ENCODE peak calls at places on chromosomes 1 and 21, in nine cellular contexts. P is naive thymus-derived CD4-positive, alpha-beta T cell; N is uterus; Q is NT2/D1; D is transverse colon; W is tibial nerve; J is fibroblast of lung; G is psoas muscle; O is kidney. L is an unnamed sample. For H3K36me3 and H3K4me1, the result is how much of the 10 kb centered on the place peaks cover.

GRCh38 chr1:107900083-107900945 is 64.7 kb downstream of the VAV3 start:
- DNase-seq in Q (no peak), W (no peak), D (no peak), P (no peak), G (no peak), N (no peak), O (no peak), J (peak), L (peak)

GRCh38 chr1:82273816-82274215 is 473.1 kb downstream of the ADGRL2 start:
- DNase-seq in W (no peak), N (no peak), J (peak), Q (no peak), P (no peak), O (no peak), G (no peak), D (no peak), L (peak)

GRCh38 chr21:34730756-34731445 is 62.1 kb downstream of the CLIC6 start:
- DNase-seq in G (no peak), W (no peak), Q (no peak), J (no peak), D (no peak), P (no peak), N (no peak), O (no peak), L (no peak)

GRCh38 chr1:31239653-31240241 is at the start of gene NKAIN1:
- DNase-seq in W (no peak), N (no peak), G (peak), J (peak), P (no peak), Q (peak), O (peak), D (no peak), L (peak)

GRCh38 chr1:214331827-214332423 is 51.0 kb downstream of the SMYD2 start:
- DNase-seq in N (no peak), Q (no peak), D (peak), P (peak), W (no peak), O (no peak), J (peak), G (no peak), L (peak)

GRCh38 chr1:87117761-87118160 is 203.3 kb downstream of the HS2ST1 start:
- DNase-seq in J (peak), N (no peak), W (no peak), G (no peak), P (no peak), Q (no peak), D (no peak), O (no peak), L (no peak)

GRCh38 chr1:244272471-244273261 is 179.0 kb downstream of the ADSS2 start:
- DNase-seq in O (no peak), Q (peak), P (peak), D (peak), G (peak), W (peak), J (peak), N (peak), L (peak)

GRCh38 chr1:202952818-202953217 is 5.3 kb downstream of the ADIPOR1 start:
- DNase-seq in O (no peak), J (peak), P (no peak), Q (no peak), N (no peak), W (peak), G (no peak), D (peak), L (no peak)

GRCh38 chr1:178283409-178283808 is 189.5 kb downstream of the RASAL2 start:
- DNase-seq in P (no peak), W (no peak), G (no peak), J (peak), O (no peak), N (no peak), D (no peak), Q (peak), L (no peak)

GRCh38 chr1:223840254-223840653 is 5.5 kb downstream of the TP53BP2 start:
- DNase-seq in Q (no peak), O (no peak), G (no peak), N (no peak), W (no peak), J (no peak), P (no peak), D (no peak), L (no peak)

GRCh38 chr1:55531644-55532043 is 316.5 kb upstream of the USP24 start:
- DNase-seq in J (no peak), P (no peak), Q (no peak), W (no peak), G (no peak), N (no peak), O (no peak), D (no peak), L (no peak)
- H3K36me3 ChIP-seq in J (under half), P (under half), Q (under half), W (under half), G (under half), N (under half), O (under half), D (under half), L (under half)

GRCh38 chr1:3609769-3610157 is 1.5 kb downstream of the MEGF6 start:
- DNase-seq in G (no peak), D (no peak), J (no peak), N (no peak), O (no peak), W (no peak), Q (no peak), P (no peak), L (no peak)

GRCh38 chr1:3608154-3608553 is 3.2 kb downstream of the MEGF6 start:
- DNase-seq in D (no peak), N (no peak), O (no peak), P (no peak), W (no peak), Q (no peak), J (no peak), G (no peak), L (no peak)

GRCh38 chr1:3609016-3609768 is 2.1 kb downstream of the MEGF6 start:
- DNase-seq in W (no peak), J (no peak), G (no peak), D (no peak), Q (no peak), N (no peak), O (no peak), P (no peak), L (no peak)

GRCh38 chr1:3606779-3607702 is 4.3 kb downstream of the MEGF6 start:
- DNase-seq in O (no peak), Q (no peak), P (no peak), J (no peak), N (no peak), W (no peak), G (no peak), D (no peak), L (no peak)

DNA sequence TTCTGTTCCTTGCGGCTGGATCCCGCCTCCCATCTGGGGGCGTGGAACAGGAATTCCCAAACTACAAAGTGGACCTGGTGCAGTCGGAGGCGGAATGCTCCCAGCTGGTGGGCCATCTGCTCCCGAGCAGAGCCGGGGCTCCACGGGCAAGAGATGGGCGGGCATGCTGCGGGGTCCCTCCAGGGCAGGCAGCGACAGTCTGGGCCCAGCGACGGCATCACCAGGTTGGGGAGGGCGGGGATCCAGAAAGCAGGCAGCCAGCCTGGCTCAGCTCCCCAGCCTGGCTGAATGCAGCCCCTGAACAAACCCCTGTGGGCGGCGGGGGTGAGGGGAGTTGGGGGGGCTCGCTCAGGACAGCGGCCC is 3.6 kb downstream of the MEGF6 start:
- DNase-seq in W (no peak), O (no peak), P (no peak), D (no peak), G (no peak), N (no peak), J (no peak), Q (no peak), L (no peak)
- H3K4me1 ChIP-seq in W (under half), O (under half), P (under half), D (under half), G (under half), N (under half), J (under half), Q (under half), L (under half)

GRCh38 chr1:22524481-22524880 is 38.8 kb upstream of the EPHA8 start:
- DNase-seq in W (no peak), N (no peak), P (no peak), Q (no peak), J (no peak), D (no peak), O (no peak), G (no peak), L (no peak)
- H3K36me3 ChIP-seq in W (under half), N (under half), P (under half), Q (half or more), J (under half), D (under half), O (half or more), G (under half), L (under half)

DNA sequence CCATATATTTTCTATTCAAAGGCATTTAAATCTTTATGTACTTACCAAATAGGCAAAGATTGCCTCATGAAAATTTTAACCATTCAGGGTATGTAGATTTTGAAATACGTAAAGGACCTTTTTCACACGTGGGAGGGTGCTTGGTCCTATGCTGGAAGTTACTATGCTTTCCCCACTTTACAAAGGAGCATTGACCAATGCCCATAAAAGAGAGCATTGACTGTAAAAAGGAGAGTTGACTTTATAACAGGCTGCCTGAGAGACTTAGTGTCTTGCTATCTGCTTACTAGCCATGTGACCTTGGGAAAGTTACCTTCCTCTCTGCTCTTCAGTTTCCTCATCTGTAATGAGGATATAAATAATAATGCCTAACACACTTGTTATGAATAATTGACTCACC is 346.5 kb downstream of the USH2A start:
- DNase-seq in J (no peak), O (no peak), N (no peak), Q (no peak), P (no peak), W (no peak), D (no peak), G (no peak), L (no peak)
- H3K4me1 ChIP-seq in J (under half), O (under half), N (under half), Q (under half), P (under half), W (under half), D (under half), G (under half), L (under half)

DNA sequence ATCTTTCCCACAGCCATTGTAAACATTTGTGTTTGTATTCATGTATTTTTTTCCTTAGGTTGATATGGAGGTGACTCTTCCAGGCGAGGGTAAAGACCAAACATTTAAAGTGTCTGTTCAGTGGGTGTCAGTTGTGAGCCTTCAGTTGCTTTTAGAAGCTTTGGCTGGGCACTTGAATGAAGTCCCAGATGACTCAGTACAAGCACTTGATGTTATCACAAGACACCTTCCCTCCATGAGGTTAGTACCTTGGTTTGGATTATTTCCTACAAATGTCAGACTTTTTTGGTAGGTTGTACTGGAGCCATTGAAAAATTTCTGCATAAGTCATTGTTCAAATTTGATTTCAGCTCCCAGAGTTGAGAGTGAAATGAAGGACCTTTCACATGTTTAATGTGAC is 17.4 kb downstream of the AGO4 start:
- DNase-seq in Q (no peak), G (no peak), J (no peak), D (no peak), P (no peak), W (no peak), O (no peak), N (no peak), L (no peak)
- H3K36me3 ChIP-seq in Q (under half), G (under half), J (under half), D (under half), P (under half), W (under half), O (under half), N (under half), L (under half)

GRCh38 chr1:205484985-205485967 is 19.2 kb upstream of the CDK18 start:
- DNase-seq in O (peak), J (peak), G (peak), W (no peak), Q (peak), N (peak), D (peak), P (peak), L (peak)

GRCh38 chr1:205488074-205488723 is 16.3 kb upstream of the CDK18 start:
- DNase-seq in J (peak), Q (peak), O (no peak), N (peak), P (no peak), G (no peak), D (peak), W (no peak), L (peak)

GRCh38 chr1:205483372-205483771 is 21.1 kb upstream of the CDK18 start:
- DNase-seq in G (no peak), W (no peak), P (no peak), Q (no peak), D (no peak), O (no peak), N (no peak), J (no peak), L (no peak)

GRCh38 chr1:205481629-205482071 is 22.8 kb upstream of the CDK18 start:
- DNase-seq in W (no peak), O (no peak), D (no peak), J (no peak), Q (no peak), G (no peak), P (no peak), N (no peak), L (no peak)

DNA sequence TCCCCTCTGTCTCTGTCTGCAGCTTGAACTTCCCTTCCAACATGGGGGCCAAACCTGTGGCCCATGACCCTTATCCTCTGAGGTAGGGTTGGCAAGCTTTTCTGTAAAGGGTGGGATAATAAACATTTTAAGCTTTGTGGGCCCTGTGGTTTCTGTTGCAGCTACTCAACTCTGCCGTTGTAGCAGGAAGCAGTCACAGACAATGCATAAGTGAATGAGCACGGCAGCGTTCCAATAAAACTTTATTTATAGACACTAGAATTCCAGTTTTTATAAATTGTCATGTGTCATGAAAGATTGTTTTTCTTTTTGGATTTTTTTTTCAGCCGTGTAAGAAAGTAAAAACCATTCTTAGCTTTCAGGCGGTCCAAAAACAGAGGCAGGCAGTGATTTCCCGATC is 18.2 kb upstream of the CDK18 start:
- DNase-seq in Q (no peak), P (no peak), D (no peak), J (no peak), N (no peak), W (no peak), O (no peak), G (no peak), L (no peak)
- H3K4me1 ChIP-seq in Q (under half), P (under half), D (under half), J (under half), N (under half), W (under half), O (under half), G (under half), L (under half)

GRCh38 chr1:43410571-43410970 is 20.9 kb downstream of the SZT2 start:
- DNase-seq in N (no peak), W (no peak), D (no peak), O (no peak), Q (no peak), G (no peak), P (no peak), J (no peak), L (no peak)

GRCh38 chr1:43405219-43405875 is 15.6 kb downstream of the SZT2 start:
- DNase-seq in N (no peak), D (no peak), G (no peak), O (no peak), P (no peak), Q (no peak), J (no peak), W (no peak), L (no peak)

GRCh38 chr1:43404353-43404752 is 14.7 kb downstream of the SZT2 start:
- DNase-seq in O (no peak), Q (no peak), P (no peak), W (no peak), D (no peak), G (no peak), J (no peak), N (no peak), L (no peak)

GRCh38 chr1:43402055-43402865 is 12.6 kb downstream of the SZT2 start:
- DNase-seq in W (no peak), Q (no peak), P (no peak), D (no peak), N (no peak), J (no peak), G (no peak), O (no peak), L (no peak)

DNA sequence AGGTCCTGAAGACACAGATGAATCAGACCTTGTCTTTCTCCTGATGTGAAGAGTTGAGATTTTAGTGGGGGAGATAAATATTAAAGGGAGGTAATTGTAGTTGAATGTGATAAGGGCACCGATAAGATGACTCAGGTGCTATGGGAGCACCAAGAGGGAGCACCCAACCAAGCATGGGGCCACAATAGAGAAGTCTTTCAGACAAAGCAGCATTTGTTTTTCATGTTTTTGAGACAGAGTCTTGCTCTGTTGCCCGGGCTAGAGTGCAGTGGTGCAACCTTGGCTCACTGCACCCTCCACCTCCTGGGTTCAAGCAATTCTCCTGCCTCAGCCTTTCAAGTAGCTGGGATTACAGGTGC is 16.2 kb downstream of the SZT2 start:
- DNase-seq in P (no peak), D (no peak), G (no peak), J (no peak), W (no peak), O (no peak), N (no peak), Q (no peak), L (no peak)
- H3K36me3 ChIP-seq in P (under half), D (under half), G (under half), J (under half), W (under half), O (half or more), N (under half), Q (half or more), L (under half)

DNA sequence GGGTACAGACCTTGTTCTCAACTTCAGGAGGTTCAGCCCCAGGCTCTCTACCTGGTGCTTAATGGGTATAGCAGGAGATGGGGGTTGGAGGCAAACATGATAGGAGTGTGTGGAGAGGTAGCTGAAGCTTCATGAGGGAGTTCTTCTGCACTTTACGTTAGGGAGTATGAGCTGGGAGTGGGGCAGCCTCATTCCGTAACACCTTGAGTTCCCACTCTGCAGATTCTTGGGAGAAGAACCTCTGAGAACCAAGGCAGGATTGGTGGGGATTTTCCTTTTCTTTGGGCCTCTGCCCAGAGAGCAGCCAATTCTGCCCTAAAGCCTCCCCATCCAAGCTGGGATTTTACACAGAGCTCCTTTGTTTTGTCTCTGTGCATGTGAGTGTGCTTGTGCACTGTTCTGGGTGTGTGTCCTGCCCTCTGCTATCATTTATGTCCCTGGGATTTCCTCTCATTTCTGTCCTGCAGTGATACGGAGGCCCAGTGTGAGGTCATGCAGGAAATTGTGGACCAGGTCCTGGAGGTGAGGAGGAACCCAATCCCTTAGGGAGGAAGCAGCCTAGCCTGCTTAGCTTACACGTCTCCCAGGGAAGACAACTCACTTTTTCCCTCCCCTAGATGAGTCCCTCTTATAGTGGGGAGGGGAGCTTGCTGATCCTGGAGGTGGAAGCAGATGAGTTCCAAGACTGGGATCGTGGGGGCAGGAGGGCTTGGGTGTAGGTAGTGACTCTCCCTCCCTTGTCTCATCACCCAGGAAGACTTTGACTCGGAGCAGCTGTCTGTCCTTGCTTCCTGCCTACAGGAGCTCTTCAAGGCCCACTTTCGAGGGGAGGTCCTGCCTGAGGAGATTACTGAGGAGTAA is 11.6 kb upstream of the SLC27A3 start:
- DNase-seq in D (no peak), G (no peak), J (no peak), Q (no peak), N (no peak), O (no peak), W (no peak), P (no peak), L (peak)
- H3K4me1 ChIP-seq in D (under half), G (under half), J (under half), Q (under half), N (under half), O (under half), W (under half), P (under half), L (under half)